ENCODE peak calls at places on chromosomes 1 and 21, in six cellular contexts. Y is cardiac fibroblast, P is BJ, R is right lobe of liver, X is kidney epithelial cell, F is uterus. G is an unnamed sample.

GRCh38 chr1:154729031-154729442 is 121.1 kb upstream of the ADAR start:
- DNase-seq in Y (peak), P (no peak), R (no peak), X (no peak), F (peak), G (no peak)

GRCh38 chr1:47722101-47722500 is 275.1 kb downstream of the TRABD2B start:
- DNase-seq in Y (no peak), P (no peak), R (no peak), X (no peak), F (no peak), G (no peak)

GRCh38 chr1:182087951-182088350 is 26.4 kb upstream of the ZNF648 start:
- DNase-seq in Y (no peak), P (no peak), R (no peak), X (no peak), F (no peak), G (no peak)

GRCh38 chr1:43930168-43930948 is 3.2 kb upstream of the ARTN start:
- DNase-seq in Y (no peak), P (no peak), R (no peak), X (no peak), F (no peak), G (no peak)

GRCh38 chr1:171865106-171865505 is 23.8 kb downstream of the DNM3 start:
- DNase-seq in Y (no peak), P (no peak), R (no peak), X (no peak), F (no peak), G (no peak)

GRCh38 chr1:199612976-199613774 is 414.3 kb upstream of the NR5A2 start:
- DNase-seq in Y (peak), P (no peak), R (no peak), X (peak), F (no peak), G (no peak)

GRCh38 chr1:22508329-22508728 is 55.0 kb upstream of the EPHA8 start:
- DNase-seq in Y (no peak), P (no peak), R (no peak), X (no peak), F (no peak), G (no peak)

GRCh38 chr1:245654460-245655050 is 499.8 kb downstream of the KIF26B start:
- DNase-seq in Y (no peak), P (no peak), R (no peak), X (no peak), F (no peak), G (no peak)

GRCh38 chr1:30373471-30374399 is 349.6 kb downstream of the MATN1 start:
- DNase-seq in Y (no peak), P (no peak), R (no peak), X (no peak), F (no peak), G (no peak)

GRCh38 chr1:162942903-162943567 is 82.1 kb upstream of the CCDC190 start:
- DNase-seq in Y (peak), P (no peak), R (no peak), X (no peak), F (no peak), G (no peak)

GRCh38 chr1:12220890-12221289 is 8.9 kb upstream of the VPS13D start:
- DNase-seq in Y (no peak), P (no peak), R (no peak), X (no peak), F (no peak), G (no peak)

GRCh38 chr1:7650801-7651200 is 120.3 kb upstream of the VAMP3 start:
- DNase-seq in Y (no peak), P (no peak), R (no peak), X (no peak), F (no peak), G (no peak)

GRCh38 chr1:165851034-165851658 is 23.7 kb downstream of the UCK2 start:
- DNase-seq in Y (peak), P (no peak), R (no peak), X (peak), F (no peak), G (no peak)

GRCh38 chr1:98794196-98794886 is 132.8 kb downstream of the SNX7 start:
- DNase-seq in Y (peak), P (peak), R (no peak), X (peak), F (no peak), G (peak)

GRCh38 chr1:228390649-228391048 is 16.0 kb downstream of the TRIM11 start:
- DNase-seq in Y (no peak), P (no peak), R (peak), X (no peak), F (no peak), G (no peak)

GRCh38 chr1:20997602-20998235 is 179.0 kb downstream of the EIF4G3 start:
- DNase-seq in Y (no peak), P (no peak), R (no peak), X (no peak), F (no peak), G (no peak)

GRCh38 chr1:50424045-50424939 is 1.0 kb upstream of the DMRTA2 start:
- DNase-seq in Y (no peak), P (no peak), R (no peak), X (no peak), F (no peak), G (no peak)

GRCh38 chr1:204659061-204659460 is 26.5 kb downstream of the LRRN2 start:
- DNase-seq in Y (no peak), P (no peak), R (no peak), X (no peak), F (no peak), G (no peak)

GRCh38 chr1:40435471-40435870 is 14.8 kb upstream of the ZFP69B start:
- DNase-seq in Y (peak), P (no peak), R (no peak), X (no peak), F (no peak), G (no peak)

GRCh38 chr1:26290061-26290415 is 10.2 kb downstream of the SH3BGRL3 start:
- DNase-seq in Y (no peak), P (no peak), R (no peak), X (no peak), F (no peak), G (no peak)

GRCh38 chr1:222043444-222044292 is 301.8 kb upstream of the DUSP10 start:
- DNase-seq in Y (peak), P (peak), R (no peak), X (no peak), F (no peak), G (peak)

GRCh38 chr21:15128267-15128666 is 63.5 kb upstream of the NRIP1 start:
- DNase-seq in Y (no peak), P (no peak), R (no peak), X (no peak), F (no peak), G (no peak)

GRCh38 chr1:60924964-60925798 is 157.2 kb upstream of the NFIA start:
- DNase-seq in Y (no peak), P (no peak), R (no peak), X (no peak), F (no peak), G (no peak)

GRCh38 chr1:226640288-226640687 is 91.7 kb downstream of the STUM start:
- DNase-seq in Y (no peak), P (no peak), R (peak), X (no peak), F (peak), G (no peak)

GRCh38 chr1:213245270-213245669 is 194.2 kb downstream of the RPS6KC1 start:
- DNase-seq in Y (no peak), P (no peak), R (no peak), X (no peak), F (no peak), G (no peak)

GRCh38 chr1:172898866-172899265 is 151.9 kb downstream of the TNFSF18 start:
- DNase-seq in Y (peak), P (no peak), R (no peak), X (no peak), F (no peak), G (no peak)

GRCh38 chr21:41817228-41817627 is 50.4 kb upstream of the RIPK4 start:
- DNase-seq in Y (peak), P (peak), R (no peak), X (peak), F (peak), G (peak)

GRCh38 chr1:246198141-246198820 is 308.8 kb downstream of the SMYD3 start:
- DNase-seq in Y (no peak), P (no peak), R (no peak), X (no peak), F (no peak), G (no peak)

GRCh38 chr1:199948587-199949280 is 78.8 kb upstream of the NR5A2 start:
- DNase-seq in Y (no peak), P (no peak), R (no peak), X (no peak), F (no peak), G (peak)

GRCh38 chr1:193456883-193457282 is 270.5 kb upstream of the B3GALT2 start:
- DNase-seq in Y (peak), P (no peak), R (no peak), X (no peak), F (no peak), G (no peak)

GRCh38 chr1:154751690-154752089 is 118.4 kb downstream of the KCNN3 start:
- DNase-seq in Y (peak), P (no peak), R (no peak), X (no peak), F (peak), G (no peak)

GRCh38 chr1:52680353-52680752 is 17.8 kb downstream of the COA7 start:
- DNase-seq in Y (no peak), P (no peak), R (peak), X (no peak), F (no peak), G (no peak)

GRCh38 chr1:214581785-214582184 is 21.2 kb upstream of the CENPF start:
- DNase-seq in Y (peak), P (peak), R (no peak), X (peak), F (no peak), G (peak)

DNA sequence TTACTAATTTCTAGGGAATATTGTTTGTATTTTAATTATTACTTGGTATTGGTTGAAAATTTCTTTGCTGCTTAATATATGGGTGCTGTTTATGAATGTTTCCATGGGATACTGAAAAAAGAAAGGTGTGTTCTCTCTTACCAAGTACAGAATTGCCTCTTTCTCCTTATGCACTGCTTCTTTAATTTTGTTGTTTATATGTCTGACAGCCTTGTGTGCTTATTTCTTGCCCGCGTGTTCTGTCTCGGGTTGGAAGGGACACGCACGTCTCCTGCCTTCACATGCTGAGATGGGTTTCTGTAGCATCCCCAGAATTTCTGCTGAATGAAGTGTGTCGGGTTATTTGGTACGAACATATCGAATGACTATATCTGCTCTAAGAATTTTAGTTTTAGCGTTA is 51.1 kb downstream of the AGPAT3 start:
- DNase-seq in Y (no peak), P (no peak), R (no peak), X (no peak), F (no peak), G (no peak)
- H3K4me3 ChIP-seq in Y (no peak), P (no peak), R (no peak), X (no peak), F (no peak), G (no peak)

GRCh38 chr1:240070188-240070587 is 21.5 kb upstream of the FMN2 start:
- DNase-seq in Y (no peak), P (no peak), R (no peak), X (no peak), F (no peak), G (no peak)

GRCh38 chr1:240074422-240074821 is 17.3 kb upstream of the FMN2 start:
- DNase-seq in Y (no peak), P (no peak), R (no peak), X (no peak), F (no peak), G (no peak)

DNA sequence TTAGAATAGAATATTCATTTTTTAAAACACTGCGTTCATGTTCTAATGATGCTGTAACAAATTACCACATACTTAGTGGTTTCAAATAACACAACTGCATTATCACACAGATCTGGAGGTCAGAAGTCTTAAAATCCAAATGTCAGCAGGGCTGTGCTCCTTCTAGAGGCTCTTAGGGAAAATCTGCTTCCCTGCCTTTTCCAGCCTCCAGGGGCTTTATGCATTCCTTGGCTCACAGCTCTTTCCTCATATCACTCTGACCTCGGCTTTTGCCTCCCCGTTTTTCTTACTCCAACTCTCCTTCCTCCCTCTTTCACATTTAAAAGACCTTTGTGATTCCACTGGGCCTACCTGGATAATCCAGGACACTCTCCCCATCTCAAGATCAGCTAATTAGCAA is 18.6 kb upstream of the FMN2 start:
- DNase-seq in Y (no peak), P (no peak), R (no peak), X (no peak), F (no peak), G (no peak)
- TF ChIP-seq CTCF in Y (no peak), P (peak), R (no peak), X (no peak), F (no peak), G (no peak)

GRCh38 chr1:2824999-2825398 is 23.5 kb upstream of the TTC34 start:
- DNase-seq in Y (no peak), P (no peak), R (no peak), X (no peak), F (no peak), G (no peak)
- H3K4me3 ChIP-seq in Y (no peak), P (no peak), R (no peak), X (no peak), F (no peak), G (no peak)

DNA sequence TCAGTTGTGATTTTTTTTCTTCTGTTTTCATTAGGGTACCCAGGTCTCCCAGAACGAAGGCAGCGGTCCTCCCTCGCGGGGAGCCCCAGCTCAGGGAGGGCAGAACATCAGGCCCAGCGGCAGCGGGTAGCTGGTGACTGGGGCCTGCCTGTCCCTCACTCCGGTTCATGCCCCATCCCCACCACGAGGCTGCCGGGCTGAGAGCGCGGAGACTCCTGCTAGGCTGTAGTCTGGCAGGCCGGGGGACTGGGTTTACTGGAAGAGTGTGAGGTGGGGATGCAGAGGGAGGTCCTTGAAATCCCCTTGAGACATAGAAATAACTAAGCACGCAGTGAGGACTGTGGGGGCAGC is 10.5 kb downstream of the BRINP2 start:
- DNase-seq in Y (no peak), P (no peak), R (peak), X (no peak), F (no peak), G (no peak)
- TF ChIP-seq CTCF in Y (no peak), P (no peak), R (no peak), X (no peak), F (no peak), G (no peak)

DNA sequence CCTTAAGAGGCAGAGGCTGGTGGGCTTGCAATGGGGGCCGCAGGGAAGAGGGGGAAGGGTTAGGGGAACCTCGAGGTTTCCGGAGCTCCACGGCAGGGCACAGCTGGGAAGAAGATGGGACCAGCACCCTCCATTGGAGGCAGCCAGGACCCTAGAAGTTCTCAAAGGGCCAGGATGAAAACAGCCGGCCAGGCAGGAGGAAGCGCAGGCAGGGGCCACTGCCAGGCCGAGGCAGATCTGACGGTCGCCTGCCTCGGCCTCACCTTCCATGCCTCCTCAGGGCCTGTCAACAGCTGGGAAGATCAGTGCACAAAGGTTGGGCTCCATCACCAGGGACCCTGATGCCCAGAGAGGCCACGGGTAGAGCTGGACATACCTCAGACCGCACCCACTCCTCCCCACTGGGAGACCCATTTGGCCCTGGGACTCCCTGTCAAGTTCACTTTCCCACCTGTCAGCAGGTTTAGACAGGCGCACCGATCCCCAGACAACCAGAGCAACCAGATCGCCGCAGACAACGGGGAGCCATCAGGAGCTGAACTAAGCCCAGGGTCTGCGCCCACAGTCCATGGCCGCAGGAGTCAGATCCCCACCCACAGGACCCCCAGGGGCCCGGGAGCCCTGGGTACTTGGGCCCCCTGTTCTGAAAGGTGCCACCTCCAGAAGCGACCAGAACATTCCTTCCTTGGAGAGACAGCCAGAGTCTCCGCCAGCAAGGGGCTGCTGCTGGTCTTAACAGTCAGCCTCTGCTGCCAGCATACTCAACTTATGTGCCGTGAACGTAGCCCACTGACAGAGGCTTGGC is 2.2 kb downstream of the SLC19A1 start:
- DNase-seq in Y (no peak), P (no peak), R (no peak), X (no peak), F (peak), G (no peak)
- H3K4me3 ChIP-seq in Y (no peak), P (no peak), R (no peak), X (no peak), F (no peak), G (peak)

GRCh38 chr1:201399018-201399351 is at the start of gene LAD1:
- DNase-seq in Y (no peak), P (no peak), R (no peak), X (no peak), F (no peak), G (no peak)

GRCh38 chr1:201394596-201394995 is 4.5 kb downstream of the LAD1 start:
- DNase-seq in Y (no peak), P (no peak), R (no peak), X (no peak), F (no peak), G (no peak)

GRCh38 chr1:201397675-201398074 is 1.4 kb downstream of the LAD1 start:
- DNase-seq in Y (no peak), P (no peak), R (no peak), X (no peak), F (no peak), G (no peak)

GRCh38 chr1:201395936-201396335 is 3.2 kb downstream of the LAD1 start:
- DNase-seq in Y (no peak), P (no peak), R (peak), X (no peak), F (no peak), G (no peak)

DNA sequence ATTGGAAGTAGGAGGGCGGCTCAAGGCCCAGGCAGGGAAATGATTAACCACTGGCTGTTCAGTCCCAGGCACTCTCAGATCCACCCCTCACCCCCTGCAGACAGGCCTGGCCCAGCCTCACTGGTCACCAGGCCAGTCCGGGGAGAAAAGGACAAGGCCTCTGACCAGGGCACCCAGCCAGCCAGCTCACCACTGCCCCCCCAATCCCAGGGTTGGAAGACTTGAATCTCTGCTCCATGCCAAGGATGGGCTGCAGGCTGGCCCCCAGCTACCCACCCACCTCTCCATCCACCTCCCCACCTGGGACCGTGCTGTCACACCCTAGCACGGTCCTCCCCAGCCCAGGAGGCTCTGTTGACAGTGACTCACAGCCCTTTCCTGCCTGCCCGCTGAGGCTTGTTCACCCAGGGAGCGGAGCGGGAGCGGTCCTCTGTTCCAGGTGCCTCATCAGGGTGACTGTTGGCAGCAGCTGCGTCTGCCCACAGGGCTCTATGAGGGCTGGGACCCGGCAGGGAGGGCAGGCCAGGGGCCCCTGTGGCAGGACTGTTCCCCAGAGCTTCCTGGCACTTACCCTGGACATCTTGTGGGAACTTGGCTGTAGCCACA is 2.2 kb downstream of the LAD1 start:
- DNase-seq in Y (no peak), P (no peak), R (peak), X (peak), F (no peak), G (no peak)
- TF ChIP-seq CTCF in Y (no peak), P (no peak), R (peak), X (no peak), F (no peak), G (no peak)